ENCODE peak calls at places on chromosomes 7 and 10, in four cellular contexts. W, H, C and R are unnamed samples.

GRCh38 chr7:1100386-1100785 is 12.5 kb downstream of the GPER1 start:
- DNase-seq in W (no peak), H (no peak), C (no peak), R (no peak)

GRCh38 chr7:100686201-100686821 is 7.7 kb downstream of the GIGYF1 start:
- DNase-seq in W (no peak), H (no peak), C (no peak), R (no peak)

GRCh38 chr7:43942997-43943701 is 16.9 kb downstream of the UBE2D4 start:
- DNase-seq in W (no peak), H (no peak), C (no peak), R (no peak)

GRCh38 chr7:18401757-18402156 is 93.8 kb upstream of the HDAC9 start:
- DNase-seq in W (no peak), H (no peak), C (no peak), R (no peak)

GRCh38 chr10:34520084-34520483 is 295.0 kb downstream of the PARD3 start:
- DNase-seq in W (no peak), H (no peak), C (no peak), R (no peak)

GRCh38 chr7:132508724-132509348 is 67.4 kb downstream of the PLXNA4 start:
- DNase-seq in W (no peak), H (no peak), C (no peak), R (peak)

GRCh38 chr7:157813053-157813452 is 476.2 kb downstream of the DNAJB6 start:
- DNase-seq in W (no peak), H (no peak), C (no peak), R (no peak)

GRCh38 chr7:47691974-47692373 is 110.1 kb upstream of the TNS3 start:
- DNase-seq in W (no peak), H (no peak), C (no peak), R (no peak)

GRCh38 chr10:47047577-47048532 is 136.6 kb downstream of the PTPN20 start:
- DNase-seq in W (peak), H (peak), C (peak), R (peak)

GRCh38 chr7:147861058-147861716 is 729.4 kb upstream of the C7orf33 start:
- DNase-seq in W (no peak), H (no peak), C (no peak), R (no peak)

GRCh38 chr7:41333506-41333905 is 369.4 kb downstream of the INHBA start:
- DNase-seq in W (no peak), H (no peak), C (no peak), R (no peak)

DNA sequence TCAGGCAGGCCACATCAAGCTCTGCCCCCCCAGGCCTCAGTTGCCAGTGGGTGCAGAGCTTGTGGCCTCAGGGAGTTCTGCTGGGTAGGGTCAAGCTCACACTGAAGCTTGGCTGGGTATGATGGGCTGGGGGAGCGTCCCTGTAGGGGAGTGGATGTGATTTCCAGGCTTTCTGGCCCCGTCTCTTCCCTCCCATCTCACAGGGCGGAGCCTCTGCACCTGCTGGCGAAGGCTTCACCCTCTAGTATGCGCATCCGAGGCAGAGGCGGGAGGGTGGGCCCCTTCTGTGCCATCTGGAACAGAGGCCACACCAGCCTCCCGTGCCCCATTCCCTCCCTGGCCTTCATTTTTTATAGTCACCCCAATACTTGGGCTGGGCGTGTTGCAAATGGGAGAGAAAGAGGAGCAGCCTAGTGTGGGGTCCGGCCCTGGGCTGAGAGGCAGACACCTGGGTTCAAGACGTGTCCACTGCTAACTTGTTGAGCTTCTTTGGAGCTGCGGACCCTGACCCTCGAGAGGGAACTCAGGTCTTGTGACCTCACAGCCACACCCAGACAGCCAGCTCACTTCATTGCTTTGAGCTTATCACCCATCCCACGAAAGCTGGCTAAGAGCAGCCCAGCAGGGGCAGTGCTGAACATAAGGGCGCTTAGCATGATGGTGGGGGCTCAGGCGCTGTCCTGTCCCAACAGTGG is 2.3 kb downstream of the AQP1 start:
- DNase-seq in W (no peak), H (no peak), C (no peak), R (peak)
- H3K4me3 ChIP-seq in W (no peak), H (peak), C (peak), R (peak)

GRCh38 chr10:55233505-55233904 is 432.5 kb upstream of the PCDH15 start:
- DNase-seq in W (no peak), H (no peak), C (no peak), R (no peak)
- H3K4me3 ChIP-seq in W (no peak), H (no peak), C (no peak), R (no peak)

GRCh38 chr10:110840923-110841428 is 30.8 kb upstream of the PDCD4 start:
- DNase-seq in W (no peak), H (no peak), C (no peak), R (no peak)
- H3K4me3 ChIP-seq in W (no peak), H (no peak), C (no peak), R (no peak)

GRCh38 chr10:123134915-123135414 is 805 bp upstream of the HMX3 start:
- DNase-seq in W (no peak), H (no peak), C (no peak), R (no peak)

GRCh38 chr10:123132576-123133477 is 2.9 kb upstream of the HMX3 start:
- DNase-seq in W (peak), H (peak), C (peak), R (peak)

GRCh38 chr10:123133511-123133910 is 2.3 kb upstream of the HMX3 start:
- DNase-seq in W (no peak), H (no peak), C (no peak), R (no peak)

GRCh38 chr10:123135415-123136141 is at the start of gene HMX3:
- DNase-seq in W (peak), H (no peak), C (no peak), R (no peak)

DNA sequence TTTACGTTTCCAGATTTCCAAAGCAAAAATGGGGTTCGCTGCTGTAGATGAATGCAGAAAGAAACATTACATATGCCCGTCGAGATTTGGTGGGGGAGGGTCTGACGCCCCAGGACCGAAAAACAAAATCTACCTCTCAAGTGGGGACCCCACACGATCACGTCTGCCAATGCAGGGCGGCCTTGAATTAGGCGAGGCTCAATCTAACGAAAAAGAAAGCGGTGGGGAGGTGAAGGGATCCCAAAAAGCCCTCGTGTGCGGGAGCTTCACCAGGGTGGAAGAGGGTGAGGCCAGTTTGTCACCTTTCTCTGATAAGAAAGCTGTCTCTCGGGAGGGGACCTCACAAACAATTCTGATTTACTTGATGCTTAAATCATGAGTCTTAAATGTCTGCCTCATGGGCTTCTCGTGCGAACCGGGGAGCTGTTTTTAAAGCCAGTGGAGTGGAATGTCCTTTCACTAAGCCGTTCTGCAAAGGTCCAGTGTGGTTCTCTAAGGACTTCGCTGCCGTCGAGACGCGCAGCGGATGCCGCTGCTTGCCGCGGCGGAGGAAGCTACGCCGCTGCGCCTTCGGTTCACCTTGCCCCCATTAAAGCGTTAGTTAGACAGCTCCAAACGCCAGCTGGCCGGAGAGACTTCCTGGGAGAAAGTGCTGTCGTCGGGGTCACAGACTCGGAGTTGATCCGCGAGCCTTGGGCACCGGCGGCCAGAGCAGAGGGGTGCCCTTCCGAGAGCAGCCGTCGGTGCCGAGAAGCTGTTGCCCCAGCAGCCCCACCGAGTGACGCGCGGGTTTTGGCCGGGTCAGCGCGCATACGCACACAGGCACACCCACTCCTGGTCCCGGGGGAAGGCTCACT is 1.5 kb upstream of the HMX3 start:
- DNase-seq in W (no peak), H (no peak), C (no peak), R (no peak)
- H3K4me3 ChIP-seq in W (no peak), H (no peak), C (peak), R (peak)

DNA sequence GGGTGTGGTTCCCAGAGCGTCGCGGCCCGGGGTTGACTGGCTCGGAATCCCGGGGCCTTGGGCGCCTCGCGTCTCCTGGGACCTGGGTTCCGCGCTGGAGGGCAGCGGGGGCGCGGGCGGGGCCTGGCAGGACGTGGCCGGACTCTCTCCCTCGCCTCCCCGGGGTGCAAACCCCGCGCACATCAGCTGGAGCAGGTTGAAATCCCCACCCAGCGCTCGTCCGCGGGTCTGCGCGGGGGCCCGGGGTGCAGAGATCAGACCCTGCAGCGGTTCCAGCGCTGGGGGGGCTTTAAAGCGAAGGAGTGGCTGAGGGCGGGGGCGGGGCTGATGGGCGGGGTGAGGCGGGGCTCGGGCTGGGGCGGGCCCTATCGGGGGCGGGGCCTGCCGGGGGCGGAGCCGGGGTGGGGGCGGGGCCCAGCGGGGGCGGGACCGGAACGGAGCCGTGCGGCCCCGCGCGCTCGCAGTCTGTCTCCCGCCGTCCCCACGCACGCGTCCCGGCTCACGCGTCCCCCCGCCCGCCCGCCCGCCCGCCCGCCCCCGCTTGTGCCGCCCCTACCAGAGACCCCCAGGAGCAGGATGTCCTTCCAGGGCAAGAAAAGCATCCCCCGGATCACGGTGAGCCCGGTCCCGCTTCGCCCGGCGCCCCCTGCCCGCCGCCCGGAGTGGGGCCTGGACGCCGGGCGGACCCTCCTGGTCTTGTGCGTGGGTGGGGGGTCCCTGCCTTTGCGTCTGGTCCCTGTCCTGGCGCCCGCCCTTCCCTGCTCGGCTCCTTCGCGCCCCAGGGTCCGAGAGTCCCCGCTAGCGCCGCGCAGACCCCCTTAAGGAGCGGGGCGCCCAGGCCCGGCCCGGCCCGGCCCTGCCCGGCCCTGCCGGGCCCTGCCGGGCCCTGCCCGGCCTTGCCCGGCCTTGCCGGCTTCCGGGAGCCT is at the start of gene DPYSL4:
- DNase-seq in W (peak), H (no peak), C (no peak), R (no peak)
- H3K4me3 ChIP-seq in W (peak), H (peak), C (peak), R (peak)

GRCh38 chr10:56622335-56622973 is 261.4 kb upstream of the ZWINT start:
- DNase-seq in W (no peak), H (no peak), C (no peak), R (no peak)
- H3K4me3 ChIP-seq in W (no peak), H (no peak), C (no peak), R (no peak)

GRCh38 chr10:100826661-100826982 is 81.2 kb downstream of the PAX2 start:
- DNase-seq in W (no peak), H (no peak), C (no peak), R (no peak)
- H3K4me3 ChIP-seq in W (no peak), H (no peak), C (peak), R (peak)

GRCh38 chr10:79195091-79195923 is 126.5 kb downstream of the ZMIZ1 start:
- DNase-seq in W (peak), H (peak), C (peak), R (peak)
- H3K4me3 ChIP-seq in W (no peak), H (no peak), C (peak), R (no peak)

GRCh38 chr7:127879942-127880341 is 151.3 kb downstream of the LRRC4 start:
- DNase-seq in W (no peak), H (no peak), C (no peak), R (no peak)

GRCh38 chr7:127880454-127880853 is 150.8 kb downstream of the LRRC4 start:
- DNase-seq in W (no peak), H (no peak), C (no peak), R (no peak)

GRCh38 chr7:127881564-127881963 is 149.7 kb downstream of the LRRC4 start:
- DNase-seq in W (no peak), H (no peak), C (no peak), R (no peak)

GRCh38 chr7:127877951-127878350 is 153.3 kb downstream of the LRRC4 start:
- DNase-seq in W (no peak), H (no peak), C (no peak), R (no peak)

DNA sequence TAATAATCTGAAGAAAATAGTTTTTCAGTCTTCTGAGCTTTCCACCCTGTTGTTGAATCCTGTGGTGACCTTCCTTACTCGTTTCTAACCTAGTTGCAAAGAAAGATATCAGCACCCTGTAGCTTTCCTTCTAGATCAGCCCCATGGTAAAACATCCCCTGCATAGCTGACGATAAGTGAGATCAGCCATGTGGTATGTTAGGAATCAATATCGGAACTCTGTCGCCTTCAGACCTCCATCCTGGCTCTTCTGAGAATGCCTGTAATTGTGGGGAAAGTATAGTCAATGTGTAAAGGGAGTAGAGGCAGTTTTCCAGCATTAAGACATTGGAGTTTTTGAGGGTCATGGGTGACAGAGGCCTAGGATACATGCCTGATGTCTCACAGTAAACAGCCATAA is 151.8 kb downstream of the LRRC4 start:
- DNase-seq in W (no peak), H (no peak), C (no peak), R (no peak)
- H3K4me3 ChIP-seq in W (no peak), H (no peak), C (no peak), R (no peak)

DNA sequence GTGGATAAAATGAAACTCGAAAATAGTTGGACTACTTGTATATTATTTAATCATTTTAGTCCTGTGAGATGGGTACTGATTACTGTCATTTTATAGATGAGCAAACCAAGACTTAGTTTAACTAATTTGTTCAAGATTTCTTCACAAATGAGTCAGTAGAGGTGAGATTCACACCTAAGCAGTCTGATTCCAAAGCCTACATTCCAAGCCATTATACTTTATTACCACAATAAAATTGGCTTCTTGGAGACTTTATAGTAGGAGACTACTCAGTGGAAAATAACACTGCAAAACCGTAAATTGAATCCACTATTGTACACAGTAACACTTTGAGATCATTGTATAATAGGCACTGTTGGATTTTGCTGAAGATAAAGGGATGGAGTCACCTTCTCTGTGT is 2.2 kb downstream of the PHTF2 start:
- DNase-seq in W (no peak), H (no peak), C (no peak), R (no peak)
- H3K4me3 ChIP-seq in W (no peak), H (no peak), C (peak), R (no peak)